ENCODE peak calls at places on chromosomes 5 and 9, in eight cellular contexts. Y is mucosa of descending colon, N is nephron progenitor cell, I is foreskin fibroblast, O is uterus, M is HL-60, Q is kidney, B is lung. H is an unnamed sample.

GRCh38 chr5:73302797-73303138 is 129.8 kb downstream of the TMEM174 start:
- DNase-seq in Y (no peak), N (no peak), I (no peak), O (no peak), M (no peak), Q (no peak), B (no peak), H (no peak)

GRCh38 chr5:83151821-83152220 is 74.5 kb downstream of the XRCC4 start:
- DNase-seq in Y (no peak), N (no peak), I (peak; percentile 29), O (no peak), M (no peak), Q (no peak), B (no peak), H (no peak)

GRCh38 chr5:136656811-136657210 is 291.5 kb upstream of the TRPC7 start:
- DNase-seq in Y (no peak), N (no peak), I (peak; percentile 58), O (no peak), M (no peak), Q (no peak), B (no peak), H (no peak)

GRCh38 chr9:101371813-101372212 is 13.0 kb downstream of the BAAT start:
- DNase-seq in Y (no peak), N (no peak), I (no peak), O (no peak), M (no peak), Q (no peak), B (no peak), H (no peak)

GRCh38 chr9:111974092-111974681 is 77.6 kb downstream of the UGCG start:
- DNase-seq in Y (peak; percentile 54), N (peak; percentile 11), I (peak; percentile 86), O (no peak), M (no peak), Q (no peak), B (no peak), H (no peak)

GRCh38 chr9:106828965-106829364 is 34.0 kb upstream of the ZNF462 start:
- DNase-seq in Y (no peak), N (no peak), I (no peak), O (no peak), M (no peak), Q (no peak), B (no peak), H (no peak)

GRCh38 chr5:167644619-167645018 is 646.8 kb upstream of the WWC1 start:
- DNase-seq in Y (no peak), N (no peak), I (peak; percentile 46), O (no peak), M (no peak), Q (no peak), B (no peak), H (no peak)

GRCh38 chr9:6590329-6590728 is 55.2 kb downstream of the GLDC start:
- DNase-seq in Y (peak; percentile 4), N (no peak), I (no peak), O (no peak), M (peak; percentile 6), Q (no peak), B (no peak), H (no peak)

GRCh38 chr9:99055384-99055783 is 49.5 kb upstream of the TGFBR1 start:
- DNase-seq in Y (no peak), N (no peak), I (no peak), O (no peak), M (no peak), Q (no peak), B (no peak), H (no peak)

GRCh38 chr5:35852084-35852734 is 4.5 kb upstream of the IL7R start:
- DNase-seq in Y (no peak), N (no peak), I (peak; percentile 22), O (no peak), M (no peak), Q (no peak), B (no peak), H (no peak)
- TF ChIP-seq CTCF in Y (no peak), N (no peak), I (peak; percentile 5), O (no peak), M (no peak), Q (no peak), B (no peak), H (no peak)

GRCh38 chr9:2622361-2623045 is 916 bp downstream of the VLDLR start:
- DNase-seq in Y (peak; percentile 26), N (peak; percentile 61), I (peak; percentile 64), O (peak; percentile 35), M (peak; percentile 51), Q (peak; percentile 78), B (peak; percentile 32), H (peak; percentile 32)
- TF ChIP-seq CTCF in Y (no peak), N (no peak), I (no peak), O (no peak), M (no peak), Q (no peak), B (no peak), H (peak; percentile 12)

DNA sequence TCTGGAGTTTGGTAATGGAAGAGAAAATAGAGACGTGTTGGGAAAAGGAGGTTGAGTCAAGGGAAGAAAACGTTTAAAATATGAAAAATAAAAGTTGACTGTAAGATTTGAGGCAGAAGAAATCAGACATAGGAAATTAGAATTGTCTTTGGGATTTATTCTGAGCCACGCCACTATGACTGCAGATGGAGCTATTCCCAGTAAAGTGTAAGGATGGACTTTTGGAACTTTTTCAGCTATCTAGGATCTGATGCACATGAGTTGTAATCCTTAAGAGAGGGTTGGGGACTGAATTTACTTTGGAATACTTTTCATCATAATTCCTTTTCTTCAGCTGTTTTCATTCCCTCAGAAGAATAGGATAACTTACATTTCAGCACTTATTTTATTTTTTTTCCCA is 336.7 kb downstream of the FAM170A start:
- DNase-seq in Y (no peak), N (no peak), I (peak; percentile 35), O (no peak), M (no peak), Q (no peak), B (no peak), H (no peak)
- TF ChIP-seq CTCF in Y (no peak), N (no peak), I (no peak), O (no peak), M (no peak), Q (no peak), B (no peak), H (no peak)

GRCh38 chr5:56910123-56910951 is 941 bp downstream of the SETD9 start:
- DNase-seq in Y (peak; percentile 62), N (peak; percentile 45), I (peak; percentile 76), O (no peak), M (peak; percentile 57), Q (peak; percentile 82), B (no peak), H (no peak)
- TF ChIP-seq CTCF in Y (no peak), N (no peak), I (no peak), O (no peak), M (no peak), Q (no peak), B (no peak), H (peak; percentile 16)

H was measured in neural crest cell.